ENCODE peak calls at places on chromosomes 16 and 17, in nine cellular contexts. A, C, V, N, T, I, G, D and B are unnamed samples.

GRCh38 chr17:45311406-45311761 is 5.4 kb downstream of the MAP3K14 start:
- DNase-seq in T (no peak), N (no peak), A (no peak), D (no peak), C (no peak), V (no peak), I (no peak), G (no peak), B (no peak)

GRCh38 chr17:8861482-8862181 is 5.8 kb downstream of the PIK3R6 start:
- DNase-seq in V (no peak), N (no peak), D (no peak), A (no peak), C (no peak), T (no peak), I (no peak), G (no peak), B (no peak)

GRCh38 chr17:28484296-28484695 is 10.9 kb downstream of the SLC13A2 start:
- DNase-seq in C (no peak), T (no peak), N (no peak), V (no peak), I (no peak), A (no peak), D (no peak), G (no peak), B (no peak)

GRCh38 chr17:17994271-17994670 is 21.6 kb downstream of the DRC3 start:
- DNase-seq in G (no peak), V (peak; percentile 33), A (no peak), C (no peak), D (peak; percentile 15), N (peak; percentile 46), T (no peak), I (no peak), B (peak; percentile 12)

GRCh38 chr16:75244844-75245758 is 6.3 kb downstream of the BCAR1 start:
- DNase-seq in I (peak; percentile 97), G (peak; percentile 96), N (peak; percentile 94), D (no peak), T (peak; percentile 90), C (peak; percentile 74), V (peak; percentile 98), A (peak; percentile 65), B (peak; percentile 93)

GRCh38 chr17:41773731-41774193 is 12.7 kb downstream of the JUP start:
- DNase-seq in D (no peak), I (peak; percentile 59), T (no peak), N (no peak), C (no peak), G (no peak), V (no peak), A (peak; percentile 41), B (no peak)

GRCh38 chr17:17870292-17870691 is 33.5 kb upstream of the SREBF1 start:
- DNase-seq in A (no peak), N (no peak), C (no peak), D (no peak), T (no peak), I (no peak), G (no peak), V (no peak), B (no peak)

GRCh38 chr17:31078290-31078689 is 16.5 kb upstream of the NF1 start:
- DNase-seq in A (no peak), N (no peak), T (no peak), I (no peak), C (no peak), G (no peak), V (no peak), D (no peak), B (no peak)

GRCh38 chr17:78125976-78126894 is 2.3 kb downstream of the TMC6 start:
- DNase-seq in D (no peak), G (no peak), C (no peak), T (peak; percentile 74), A (no peak), N (no peak), I (no peak), V (no peak), B (no peak)

GRCh38 chr16:3945751-3946603 is 65.5 kb upstream of the CREBBP start:
- DNase-seq in V (peak; percentile 98), A (no peak), G (peak; percentile 99), I (no peak), C (no peak), D (peak; percentile 33), N (peak; percentile 85), T (no peak), B (peak; percentile 99)

GRCh38 chr16:20904507-20905079 is 4.0 kb downstream of the LYRM1 start:
- DNase-seq in N (no peak), V (peak; percentile 86), I (no peak), T (no peak), D (peak; percentile 85), A (no peak), C (no peak), G (peak; percentile 82), B (peak; percentile 96)

GRCh38 chr16:86302710-86303109 is 207.6 kb upstream of the FOXF1 start:
- DNase-seq in D (no peak), I (peak; percentile 53), C (no peak), A (no peak), V (no peak), T (no peak), N (no peak), G (no peak), B (no peak)

GRCh38 chr16:86304868-86305267 is 205.5 kb upstream of the FOXF1 start:
- DNase-seq in T (no peak), N (no peak), D (no peak), G (no peak), I (no peak), C (no peak), V (no peak), A (no peak), B (no peak)

GRCh38 chr16:86306046-86306644 is 204.2 kb upstream of the FOXF1 start:
- DNase-seq in D (no peak), V (no peak), C (no peak), T (no peak), A (no peak), N (no peak), I (peak; percentile 40), G (peak; percentile 93), B (peak; percentile 25)

GRCh38 chr16:86305440-86305839 is 204.9 kb upstream of the FOXF1 start:
- DNase-seq in C (no peak), D (no peak), N (no peak), I (peak; percentile 62), V (no peak), A (no peak), G (no peak), T (no peak), B (no peak)

DNA sequence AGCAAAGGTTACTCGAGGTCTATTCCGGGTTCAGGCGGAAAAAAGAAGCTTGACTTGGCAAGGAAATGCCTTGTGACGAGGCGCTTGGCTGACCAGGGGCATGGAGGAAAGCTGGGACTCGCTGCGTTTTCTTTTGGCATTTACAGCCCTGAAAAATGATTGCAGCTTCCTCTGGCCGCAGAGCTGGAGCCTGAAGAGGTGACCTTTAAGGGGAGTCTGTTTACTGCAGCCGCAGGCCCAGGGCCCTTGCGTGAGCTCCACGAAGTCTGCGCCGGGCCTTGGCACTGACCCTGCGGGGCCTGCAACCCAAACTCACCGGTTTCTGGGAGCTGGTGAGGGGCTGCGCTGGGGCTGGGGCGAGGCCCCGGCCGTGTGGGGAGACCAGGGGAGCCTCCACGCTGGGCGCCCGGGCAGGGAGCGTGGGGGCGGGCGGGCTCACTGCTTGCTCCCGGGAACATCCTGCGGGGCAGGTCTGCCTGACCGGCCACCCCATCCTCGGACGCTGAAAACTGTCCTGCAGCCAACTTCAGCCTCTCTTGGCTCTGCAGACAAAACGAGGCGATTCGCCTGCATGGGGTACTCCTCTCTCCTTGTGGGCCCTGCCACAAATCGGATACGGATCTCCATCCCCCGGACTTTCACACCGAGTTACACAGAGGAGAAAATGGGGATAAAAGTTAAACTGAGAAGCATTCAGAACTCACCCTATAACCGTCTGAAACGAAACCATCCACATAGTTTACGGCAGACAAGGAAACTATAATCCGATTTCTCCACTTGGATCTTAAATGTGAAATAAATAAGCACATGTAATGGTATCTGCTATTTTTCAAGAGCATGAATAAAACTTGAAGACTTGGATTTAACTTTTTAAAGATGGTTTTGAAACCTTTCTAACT is 206.3 kb upstream of the FOXF1 start:
- DNase-seq in T (no peak), D (no peak), V (no peak), N (no peak), C (no peak), A (peak; percentile 52), G (no peak), I (peak; percentile 92), B (peak; percentile 26)
- H3K4me3 ChIP-seq in T (no peak overlapping the region), D (no peak overlapping the region), V (no peak overlapping the region), N (no peak overlapping the region), C (no peak overlapping the region), A (no peak overlapping the region), G (no peak overlapping the region), I (peak overlapping the region; percentile 45), B (peak overlapping the region; percentile 29)

GRCh38 chr16:77434365-77435239 is at the start of gene ADAMTS18:
- DNase-seq in C (no peak), G (no peak), N (peak; percentile 30), T (peak; percentile 70), A (no peak), I (no peak), V (no peak), D (no peak), B (no peak)
- TF ChIP-seq CTCF in C (no peak), G (no peak), N (no peak), T (no peak), A (no peak), I (no peak), V (no peak), D (no peak), B (no peak)

GRCh38 chr16:51181495-51181795 is 30.4 kb upstream of the SALL1 start:
- DNase-seq in C (no peak), N (no peak), A (no peak), G (no peak), D (no peak), I (no peak), T (no peak), V (no peak), B (no peak)
- H3K4me3 ChIP-seq in C (no peak overlapping the region), N (no peak overlapping the region), A (no peak overlapping the region), G (no peak overlapping the region), D (no peak overlapping the region), I (no peak overlapping the region), T (no peak overlapping the region), V (no peak overlapping the region), B (no peak overlapping the region)

GRCh38 chr16:89765292-89765810 is 44.0 kb downstream of the ZNF276 start:
- DNase-seq in T (no peak), G (no peak), C (no peak), N (no peak), D (no peak), V (no peak), A (no peak), I (no peak), B (no peak)
- TF ChIP-seq CTCF in T (no peak), G (no peak), C (no peak), N (no peak), D (no peak), V (no peak), A (no peak), I (no peak), B (no peak)

DNA sequence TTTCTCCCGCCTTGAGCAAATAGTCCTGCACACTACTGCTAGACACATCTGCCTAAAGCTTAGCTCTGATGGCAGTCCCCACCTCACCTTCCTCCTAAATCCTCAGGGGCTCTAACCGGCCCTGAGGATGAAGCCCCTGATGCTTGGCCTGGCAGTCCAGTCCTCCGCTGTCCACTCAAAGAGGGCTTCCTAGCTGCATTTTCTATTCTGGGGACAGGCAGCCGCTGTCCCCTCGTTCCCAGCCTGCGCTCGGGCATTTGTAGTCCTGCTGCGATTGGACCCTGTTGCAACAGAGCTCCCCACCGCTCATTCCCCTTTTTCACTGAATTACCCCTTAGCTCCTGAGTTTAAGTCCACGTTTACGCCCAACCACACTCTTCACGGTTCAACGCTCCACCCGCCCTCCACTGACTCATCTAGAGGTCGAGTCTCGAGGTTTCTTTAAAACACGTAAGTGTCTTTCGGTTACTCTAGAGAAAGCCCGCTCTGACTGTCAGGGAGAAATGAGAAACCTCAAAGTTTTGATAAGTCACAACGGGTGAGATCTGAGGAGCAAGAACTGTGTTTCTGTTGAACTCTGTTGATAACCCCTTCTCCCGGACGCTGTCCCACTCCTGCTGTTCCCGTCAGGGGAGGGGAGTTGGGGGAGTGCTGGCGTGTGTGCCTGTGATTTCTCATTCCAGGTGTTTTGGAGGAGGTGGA is 4.5 kb downstream of the CCR7 start:
- DNase-seq in G (peak; percentile 41), I (no peak), T (no peak), D (no peak), N (peak; percentile 5), V (peak; percentile 49), C (no peak), A (peak; percentile 22), B (no peak)
- H3K4me3 ChIP-seq in G (peak overlapping the region; percentile 39), I (no peak overlapping the region), T (no peak overlapping the region), D (peak overlapping the region; percentile 21), N (no peak overlapping the region), V (no peak overlapping the region), C (peak overlapping the region; percentile 53), A (peak overlapping the region; percentile 20), B (peak overlapping the region; percentile 40)